ENCODE peak calls at places on chromosomes 12 and 14, in four cellular contexts. One of them, this sample, is unnamed. For H3K27me3, the result is how much of the 10 kb centered on the place peaks cover.

GRCh38 chr12:128111951-128112350 is 155.0 kb upstream of the TMEM132C start:
- DNase-seq in CD8-positive, alpha-beta T cell: no peak
- DNase-seq in suprapubic skin: no peak
- DNase-seq in uterus: no peak
- DNase-seq in this sample: no peak

GRCh38 chr14:71235865-71236264 is 328.6 kb downstream of the PCNX1 start:
- DNase-seq in CD8-positive, alpha-beta T cell: no peak
- DNase-seq in suprapubic skin: peak
- DNase-seq in uterus: no peak
- DNase-seq in this sample: peak

GRCh38 chr12:66709893-66710292 is 31.0 kb upstream of the GRIP1 start:
- DNase-seq in CD8-positive, alpha-beta T cell: no peak
- DNase-seq in suprapubic skin: no peak
- DNase-seq in uterus: no peak
- DNase-seq in this sample: no peak

GRCh38 chr14:64649383-64649998 is 54.7 kb upstream of the PLEKHG3 start:
- DNase-seq in CD8-positive, alpha-beta T cell: no peak
- DNase-seq in suprapubic skin: no peak
- DNase-seq in uterus: peak
- DNase-seq in this sample: no peak

GRCh38 chr12:26195641-26196423 is 459 bp downstream of the SSPN start:
- DNase-seq in CD8-positive, alpha-beta T cell: no peak
- DNase-seq in suprapubic skin: peak
- DNase-seq in uterus: peak
- DNase-seq in this sample: peak

GRCh38 chr14:59332727-59333126 is 132.5 kb downstream of the GPR135 start:
- DNase-seq in CD8-positive, alpha-beta T cell: no peak
- DNase-seq in suprapubic skin: no peak
- DNase-seq in uterus: no peak
- DNase-seq in this sample: peak

GRCh38 chr12:87152841-87153528 is 876.2 kb downstream of the C12orf50 start:
- DNase-seq in CD8-positive, alpha-beta T cell: no peak
- DNase-seq in suprapubic skin: no peak
- DNase-seq in uterus: no peak
- DNase-seq in this sample: no peak

GRCh38 chr12:1919284-1919683 is 832 bp upstream of the CACNA2D4 start:
- DNase-seq in CD8-positive, alpha-beta T cell: no peak
- DNase-seq in suprapubic skin: no peak
- DNase-seq in uterus: no peak
- DNase-seq in this sample: no peak

GRCh38 chr14:59664741-59665140 is 88.1 kb upstream of the CCDC175 start:
- DNase-seq in CD8-positive, alpha-beta T cell: no peak
- DNase-seq in suprapubic skin: no peak
- DNase-seq in uterus: no peak
- DNase-seq in this sample: no peak

GRCh38 chr12:51177897-51178296 is 5.0 kb upstream of the TFCP2 start:
- DNase-seq in CD8-positive, alpha-beta T cell: no peak
- DNase-seq in suprapubic skin: no peak
- DNase-seq in uterus: no peak
- DNase-seq in this sample: no peak

GRCh38 chr12:101962486-101962885 is 85.1 kb downstream of the DRAM1 start:
- DNase-seq in CD8-positive, alpha-beta T cell: no peak
- DNase-seq in suprapubic skin: no peak
- DNase-seq in uterus: no peak
- DNase-seq in this sample: no peak

GRCh38 chr12:123900898-123901376 is 71.7 kb downstream of the CCDC92 start:
- DNase-seq in CD8-positive, alpha-beta T cell: no peak
- DNase-seq in suprapubic skin: no peak
- DNase-seq in uterus: no peak
- DNase-seq in this sample: no peak

GRCh38 chr12:6424008-6424347 is 20.8 kb upstream of the CD27 start:
- DNase-seq in CD8-positive, alpha-beta T cell: no peak
- DNase-seq in suprapubic skin: no peak
- DNase-seq in uterus: no peak
- DNase-seq in this sample: no peak

GRCh38 chr12:124599074-124599999 is 31.9 kb upstream of the NCOR2 start:
- DNase-seq in CD8-positive, alpha-beta T cell: no peak
- DNase-seq in suprapubic skin: no peak
- DNase-seq in uterus: no peak
- DNase-seq in this sample: no peak

DNA sequence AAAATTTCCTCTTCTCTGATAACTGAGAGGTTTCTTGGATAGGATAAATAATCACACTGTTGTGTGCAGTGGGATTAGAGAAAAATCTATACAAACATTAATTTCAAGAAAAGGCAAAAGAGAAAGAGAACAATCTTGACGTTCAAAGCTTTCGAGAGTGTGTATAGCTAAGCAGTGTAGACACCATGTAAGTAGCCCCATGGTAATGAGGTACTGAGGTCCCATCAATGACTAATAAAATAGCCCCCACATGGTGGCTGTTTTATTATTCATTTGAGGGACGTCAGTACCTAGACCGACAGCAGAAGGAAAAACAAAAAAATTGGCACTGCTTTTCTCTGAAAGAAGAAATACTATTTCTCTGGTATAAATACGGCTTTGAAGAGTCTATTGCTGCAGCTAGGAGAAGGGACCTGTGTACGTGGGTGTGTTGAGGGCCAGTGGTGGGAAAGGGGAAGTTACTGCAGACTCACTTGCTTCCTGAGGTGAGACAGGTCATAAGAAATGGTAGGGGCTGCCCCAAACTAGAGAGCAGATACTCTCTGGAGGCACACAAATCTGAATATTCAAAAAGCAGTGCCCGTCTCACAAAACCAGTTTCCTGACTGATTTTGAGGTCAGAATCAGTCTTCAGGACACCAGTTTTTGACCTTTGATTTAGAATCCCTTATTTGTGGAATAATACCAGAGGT is 339.8 kb downstream of the EMP1 start:
- DNase-seq in CD8-positive, alpha-beta T cell: no peak
- DNase-seq in suprapubic skin: no peak
- DNase-seq in uterus: no peak
- DNase-seq in this sample: no peak
- H3K27me3 ChIP-seq in CD8-positive, alpha-beta T cell: under half
- H3K27me3 ChIP-seq in suprapubic skin: under half
- H3K27me3 ChIP-seq in uterus: under half
- H3K27me3 ChIP-seq in this sample: under half

GRCh38 chr12:68934392-68934791 is 1.4 kb upstream of the CPM start:
- DNase-seq in CD8-positive, alpha-beta T cell: no peak
- DNase-seq in suprapubic skin: no peak
- DNase-seq in uterus: no peak
- DNase-seq in this sample: no peak

GRCh38 chr12:68932123-68932700 is 759 bp downstream of the CPM start:
- DNase-seq in CD8-positive, alpha-beta T cell: no peak
- DNase-seq in suprapubic skin: no peak
- DNase-seq in uterus: no peak
- DNase-seq in this sample: no peak

GRCh38 chr12:68933564-68933893 is 558 bp upstream of the CPM start:
- DNase-seq in CD8-positive, alpha-beta T cell: no peak
- DNase-seq in suprapubic skin: no peak
- DNase-seq in uterus: no peak
- DNase-seq in this sample: no peak

GRCh38 chr12:68932701-68933563 is at the start of gene CPM:
- DNase-seq in CD8-positive, alpha-beta T cell: peak
- DNase-seq in suprapubic skin: no peak
- DNase-seq in uterus: peak
- DNase-seq in this sample: peak

DNA sequence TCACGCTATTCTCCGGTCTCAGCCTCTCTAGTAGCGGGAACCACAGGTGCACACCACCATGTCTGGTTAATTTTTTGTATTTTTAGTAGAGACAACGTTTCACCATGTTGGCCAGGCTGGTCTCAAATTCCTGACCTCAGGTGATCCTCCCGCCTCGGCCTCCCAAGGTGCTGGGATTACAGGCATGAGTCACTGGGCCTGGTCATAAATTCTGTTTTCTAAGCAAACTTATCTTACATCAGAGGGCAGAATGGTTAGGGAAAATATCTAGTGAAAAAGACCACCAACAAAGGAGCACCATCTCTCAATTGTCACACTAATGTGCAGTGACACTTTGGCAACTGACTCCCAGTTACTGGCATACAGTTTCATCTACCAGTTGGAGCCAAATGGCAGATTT is 2.8 kb downstream of the CPM start:
- DNase-seq in CD8-positive, alpha-beta T cell: no peak
- DNase-seq in suprapubic skin: no peak
- DNase-seq in uterus: no peak
- DNase-seq in this sample: no peak
- H3K27me3 ChIP-seq in CD8-positive, alpha-beta T cell: under half
- H3K27me3 ChIP-seq in suprapubic skin: under half
- H3K27me3 ChIP-seq in uterus: under half
- H3K27me3 ChIP-seq in this sample: under half

DNA sequence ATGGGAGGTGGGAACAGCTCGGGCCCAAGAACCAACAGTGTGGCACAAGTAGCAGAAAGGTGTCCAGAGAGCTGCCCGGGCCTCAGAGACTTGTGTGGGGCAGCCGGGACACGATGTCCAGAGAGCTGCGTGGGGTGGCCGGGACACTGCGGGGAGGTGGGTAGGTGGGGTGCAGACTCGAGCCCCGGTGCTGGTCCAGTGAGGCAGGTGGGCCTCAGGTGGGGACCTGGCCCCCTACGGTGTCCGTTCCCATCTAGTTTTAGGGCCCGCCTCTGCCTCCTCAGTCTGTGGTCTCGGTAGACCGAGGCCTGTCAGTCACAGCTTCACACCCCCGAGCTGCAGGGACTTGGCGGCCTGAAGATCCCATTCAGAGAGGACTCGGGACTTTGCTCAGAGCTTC is 6.3 kb upstream of the FBRSL1 start:
- DNase-seq in CD8-positive, alpha-beta T cell: no peak
- DNase-seq in suprapubic skin: no peak
- DNase-seq in uterus: no peak
- DNase-seq in this sample: peak
- H3K27me3 ChIP-seq in CD8-positive, alpha-beta T cell: under half
- H3K27me3 ChIP-seq in suprapubic skin: under half
- H3K27me3 ChIP-seq in uterus: under half
- H3K27me3 ChIP-seq in this sample: under half

GRCh38 chr12:130141901-130142683 is 20.2 kb upstream of the FZD10 start:
- DNase-seq in CD8-positive, alpha-beta T cell: no peak
- DNase-seq in suprapubic skin: no peak
- DNase-seq in uterus: no peak
- DNase-seq in this sample: no peak
- H3K27me3 ChIP-seq in CD8-positive, alpha-beta T cell: under half
- H3K27me3 ChIP-seq in suprapubic skin: under half
- H3K27me3 ChIP-seq in uterus: under half
- H3K27me3 ChIP-seq in this sample: under half

DNA sequence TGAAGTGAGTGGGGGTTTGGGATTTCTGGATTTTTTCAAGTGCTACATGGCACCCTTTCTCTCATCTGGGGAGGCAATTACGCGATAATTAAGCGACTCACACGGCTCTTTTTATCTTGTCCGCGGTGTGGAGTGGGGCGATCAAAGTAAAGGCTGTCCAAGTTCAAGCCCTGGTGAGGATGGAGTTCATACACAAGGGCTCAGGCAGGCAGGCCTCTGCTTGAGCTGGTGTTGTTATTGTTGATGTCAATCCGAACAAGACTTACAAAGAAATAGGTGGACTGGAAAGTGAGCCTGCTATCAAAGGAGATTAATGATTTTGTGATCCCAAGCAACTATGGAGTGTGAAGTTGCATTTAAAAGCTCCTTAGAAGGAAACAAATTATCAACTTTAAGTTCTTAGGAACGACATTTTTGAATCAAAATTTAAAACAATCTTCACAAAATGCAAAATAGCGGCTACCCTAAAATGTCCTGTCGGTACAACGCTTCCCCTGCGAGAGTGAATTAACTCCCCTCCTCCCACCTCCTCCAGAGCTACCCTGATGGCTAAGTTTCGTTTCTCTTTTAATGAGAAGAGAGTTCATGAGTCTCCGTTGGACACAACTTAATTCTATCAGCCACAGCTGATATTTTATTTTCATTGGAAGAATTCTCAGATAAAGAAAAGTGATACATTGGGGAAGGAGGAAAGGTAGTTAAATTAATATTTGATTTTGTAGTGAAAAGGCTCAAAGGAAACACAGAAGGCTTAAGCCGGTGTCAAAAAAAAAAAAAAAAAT is 5.9 kb downstream of the FOXA1 start:
- DNase-seq in CD8-positive, alpha-beta T cell: no peak
- DNase-seq in suprapubic skin: no peak
- DNase-seq in uterus: no peak
- DNase-seq in this sample: no peak
- H3K27me3 ChIP-seq in CD8-positive, alpha-beta T cell: under half
- H3K27me3 ChIP-seq in suprapubic skin: half or more
- H3K27me3 ChIP-seq in uterus: half or more
- H3K27me3 ChIP-seq in this sample: half or more

GRCh38 chr14:31083781-31084180 is 57.6 kb upstream of the STRN3 start:
- DNase-seq in CD8-positive, alpha-beta T cell: no peak
- DNase-seq in suprapubic skin: no peak
- DNase-seq in uterus: no peak
- DNase-seq in this sample: no peak

GRCh38 chr14:31084385-31084784 is 58.2 kb upstream of the STRN3 start:
- DNase-seq in CD8-positive, alpha-beta T cell: no peak
- DNase-seq in suprapubic skin: no peak
- DNase-seq in uterus: no peak
- DNase-seq in this sample: no peak

GRCh38 chr14:31075144-31075543 is 49.0 kb upstream of the STRN3 start:
- DNase-seq in CD8-positive, alpha-beta T cell: no peak
- DNase-seq in suprapubic skin: no peak
- DNase-seq in uterus: no peak
- DNase-seq in this sample: no peak

GRCh38 chr14:31080489-31080888 is 54.3 kb upstream of the STRN3 start:
- DNase-seq in CD8-positive, alpha-beta T cell: no peak
- DNase-seq in suprapubic skin: no peak
- DNase-seq in uterus: no peak
- DNase-seq in this sample: no peak

DNA sequence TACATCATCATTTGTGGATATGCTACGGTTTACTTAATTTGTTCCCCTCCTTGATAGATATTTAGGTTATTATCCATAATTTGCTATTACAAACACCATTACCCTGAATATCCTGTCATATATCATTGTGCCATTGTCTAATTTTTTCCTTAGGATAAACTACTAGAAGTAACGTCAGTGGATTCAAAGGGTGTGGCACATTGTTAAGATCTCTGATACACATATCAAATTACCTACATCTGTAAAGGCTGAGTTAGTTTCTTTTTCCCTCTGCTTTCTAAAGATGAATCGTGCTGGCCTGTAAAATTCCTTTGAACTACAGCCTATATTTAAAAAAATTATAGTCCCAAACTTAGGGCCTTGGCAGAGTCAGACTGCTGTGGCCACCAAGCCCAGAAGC is 53.9 kb upstream of the STRN3 start:
- DNase-seq in CD8-positive, alpha-beta T cell: no peak
- DNase-seq in suprapubic skin: no peak
- DNase-seq in uterus: no peak
- DNase-seq in this sample: no peak
- H3K27me3 ChIP-seq in CD8-positive, alpha-beta T cell: under half
- H3K27me3 ChIP-seq in suprapubic skin: under half
- H3K27me3 ChIP-seq in uterus: under half
- H3K27me3 ChIP-seq in this sample: under half

GRCh38 chr14:105486974-105487448 is 325 bp downstream of the CRIP1 start:
- DNase-seq in CD8-positive, alpha-beta T cell: peak
- DNase-seq in suprapubic skin: no peak
- DNase-seq in uterus: peak
- DNase-seq in this sample: peak

GRCh38 chr14:105487449-105487985 is 831 bp downstream of the CRIP1 start:
- DNase-seq in CD8-positive, alpha-beta T cell: peak
- DNase-seq in suprapubic skin: no peak
- DNase-seq in uterus: peak
- DNase-seq in this sample: peak

GRCh38 chr14:105484997-105485393 is 1.7 kb upstream of the CRIP1 start:
- DNase-seq in CD8-positive, alpha-beta T cell: no peak
- DNase-seq in suprapubic skin: no peak
- DNase-seq in uterus: no peak
- DNase-seq in this sample: no peak

GRCh38 chr14:105485720-105486332 is 860 bp upstream of the CRIP1 start:
- DNase-seq in CD8-positive, alpha-beta T cell: peak
- DNase-seq in suprapubic skin: no peak
- DNase-seq in uterus: no peak
- DNase-seq in this sample: peak

GRCh38 chr14:105486333-105486973 is at the start of gene CRIP1:
- DNase-seq in CD8-positive, alpha-beta T cell: peak
- DNase-seq in suprapubic skin: no peak
- DNase-seq in uterus: no peak
- DNase-seq in this sample: peak
- H3K27me3 ChIP-seq in CD8-positive, alpha-beta T cell: under half
- H3K27me3 ChIP-seq in suprapubic skin: under half
- H3K27me3 ChIP-seq in uterus: under half
- H3K27me3 ChIP-seq in this sample: under half